ENCODE peak calls at places on chromosomes 6 and 20, in six cellular contexts. N is IMR-90, M is H9, H is H1, Y is mesenchymal stem cell, W is mesendoderm. X is an unnamed sample.

GRCh38 chr6:143896096-143896880 is 32.0 kb downstream of the ZC2HC1B start:
- DNase-seq in W (peak), N (no peak), H (no peak), Y (peak), M (no peak), X (no peak)

GRCh38 chr6:169838291-169839028 is 87.0 kb downstream of the ERMARD start:
- DNase-seq in W (no peak), M (no peak), H (peak), N (no peak), Y (no peak), X (no peak)

GRCh38 chr6:84588697-84589080 is 175.7 kb downstream of the TBX18 start:
- DNase-seq in W (no peak), M (no peak), N (no peak), Y (no peak), H (no peak), X (no peak)

GRCh38 chr20:63553251-63553932 is 567 bp upstream of the FNDC11 start:
- DNase-seq in M (peak), N (peak), Y (peak), W (peak), H (peak), X (peak)

GRCh38 chr6:139547082-139547776 is 172.8 kb upstream of the CITED2 start:
- DNase-seq in Y (peak), N (no peak), M (no peak), W (no peak), H (no peak), X (no peak)

GRCh38 chr6:110430236-110430635 is 14.9 kb upstream of the DDO start:
- DNase-seq in Y (no peak), M (peak), N (no peak), H (no peak), W (no peak), X (no peak)

GRCh38 chr6:128508588-128509296 is 11.7 kb downstream of the PTPRK start:
- DNase-seq in N (peak), W (no peak), M (no peak), H (no peak), Y (peak), X (no peak)

GRCh38 chr20:37354210-37355195 is 8.6 kb downstream of the SRC start:
- DNase-seq in Y (no peak), N (no peak), W (no peak), H (no peak), M (no peak), X (no peak)

GRCh38 chr6:44284119-44284518 is 13.9 kb downstream of the TMEM151B start:
- DNase-seq in M (no peak), Y (no peak), H (no peak), N (no peak), W (no peak), X (no peak)
- H3K23ac ChIP-seq in M (no peak), Y (no peak), H (no peak), N (no peak), W (no peak), X (no peak)

DNA sequence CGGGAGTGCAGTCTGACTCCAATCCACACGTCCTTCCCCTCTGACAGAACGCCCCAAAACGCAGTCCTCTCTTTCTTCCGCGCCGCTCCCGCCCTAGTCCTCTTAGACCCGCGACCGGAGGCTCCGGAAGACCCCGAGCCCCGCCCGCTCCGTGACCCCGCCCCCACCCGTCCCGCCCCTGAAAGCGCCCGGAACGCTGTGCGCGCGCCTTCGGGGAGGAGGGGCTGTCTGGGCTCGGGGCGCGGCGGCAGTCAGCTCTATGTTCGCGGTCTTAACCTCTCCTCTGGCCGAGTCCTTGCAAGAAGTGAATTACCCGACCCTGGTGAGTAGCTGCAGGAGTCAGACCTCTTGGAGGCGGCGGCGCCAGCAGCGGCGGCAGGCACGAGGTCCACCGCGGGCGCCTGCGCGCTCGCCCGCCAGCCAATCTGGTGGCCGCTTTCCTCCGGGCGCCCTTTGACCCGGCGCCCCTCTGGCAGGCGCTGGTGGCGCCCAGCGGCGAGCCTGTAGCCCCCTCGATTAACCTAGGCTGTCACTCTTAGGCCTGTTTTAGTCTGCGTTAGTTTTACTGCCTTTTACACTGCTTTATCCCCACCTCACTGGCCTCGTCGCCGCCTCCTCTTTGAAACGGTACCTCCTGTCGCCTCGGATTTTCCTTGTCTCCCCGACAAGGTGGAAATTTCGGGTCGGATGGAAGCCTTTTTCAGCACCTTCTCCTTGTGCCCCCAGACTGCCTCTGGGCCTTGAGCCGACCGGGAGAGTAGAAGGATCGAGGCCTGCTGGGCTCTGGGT is at the start of gene MANEA:
- DNase-seq in N (peak), M (peak), Y (peak), H (peak), W (peak), X (peak)
- H3K23ac ChIP-seq in N (peak), M (no peak), Y (no peak), H (no peak), W (peak), X (peak)

GRCh38 chr20:2101935-2102584 is 433 bp downstream of the STK35 start:
- DNase-seq in M (peak), W (peak), N (peak), H (peak), Y (peak), X (peak)

GRCh38 chr20:2103454-2104153 is 2.0 kb downstream of the STK35 start:
- DNase-seq in W (no peak), M (no peak), N (no peak), H (no peak), Y (peak), X (no peak)

GRCh38 chr20:2102585-2103453 is 1.2 kb downstream of the STK35 start:
- DNase-seq in N (peak), Y (peak), M (peak), H (peak), W (peak), X (peak)

GRCh38 chr20:2104236-2104635 is 2.6 kb downstream of the STK35 start:
- DNase-seq in W (no peak), Y (peak), N (no peak), H (no peak), M (no peak), X (no peak)

GRCh38 chr20:2101057-2101934 is at the start of gene STK35:
- DNase-seq in M (peak), Y (no peak), H (peak), N (no peak), W (peak), X (no peak)
- H3K23ac ChIP-seq in M (no peak), Y (peak), H (no peak), N (peak), W (peak), X (peak)

GRCh38 chr6:113859349-113860164 is 2.4 kb downstream of the MARCKS start:
- DNase-seq in Y (no peak), H (no peak), W (peak), N (peak), M (peak), X (no peak)

GRCh38 chr6:113857565-113858066 is 471 bp downstream of the MARCKS start:
- DNase-seq in W (peak), Y (no peak), M (no peak), H (peak), N (no peak), X (peak)

GRCh38 chr6:113858605-113859348 is 1.6 kb downstream of the MARCKS start:
- DNase-seq in Y (peak), N (peak), W (peak), H (peak), M (peak), X (peak)

GRCh38 chr6:113856571-113857564 is at the start of gene MARCKS:
- DNase-seq in N (peak), Y (peak), H (peak), W (peak), M (peak), X (peak)

GRCh38 chr6:113858067-113858604 is 991 bp downstream of the MARCKS start:
- DNase-seq in W (peak), Y (peak), M (peak), N (peak), H (peak), X (peak)
- H3K23ac ChIP-seq in W (peak), Y (no peak), M (peak), N (peak), H (no peak), X (no peak)

GRCh38 chr6:10414766-10415592 is at the start of gene TFAP2A:
- DNase-seq in M (peak), H (peak), N (peak), W (peak), Y (peak), X (no peak)
- H3K23ac ChIP-seq in M (no peak), H (no peak), N (peak), W (peak), Y (no peak), X (peak)

GRCh38 chr6:168061269-168062210 is 17.5 kb downstream of the FRMD1 start:
- DNase-seq in Y (no peak), N (no peak), W (no peak), M (no peak), H (no peak), X (no peak)
- H3K23ac ChIP-seq in Y (no peak), N (no peak), W (peak), M (no peak), H (no peak), X (peak)

X was measured in neuronal stem cell.